ENCODE peak calls at places on chromosomes 5 and 9, in five cellular contexts. T is keratinocyte, D is fibroblast of pulmonary artery, X is cardiac muscle cell, O is coronary artery. S is an unnamed sample.

GRCh38 chr5:38871790-38872551 is 26.2 kb downstream of the OSMR start:
- DNase-seq in D (peak), X (peak), O (no peak), T (peak), S (peak)

GRCh38 chr9:114380988-114381387 is 6.8 kb downstream of the AKNA start:
- DNase-seq in T (no peak), X (no peak), D (no peak), O (no peak), S (no peak)

GRCh38 chr5:63249960-63250359 is 671.3 kb downstream of the LRRC70 start:
- DNase-seq in O (no peak), D (no peak), X (no peak), T (no peak), S (no peak)

GRCh38 chr9:130120207-130120587 is 52.0 kb upstream of the NCS1 start:
- DNase-seq in D (no peak), X (no peak), O (no peak), T (no peak), S (no peak)

GRCh38 chr5:88707216-88707965 is 175.6 kb downstream of the MEF2C start:
- DNase-seq in D (no peak), O (no peak), T (no peak), X (no peak), S (no peak)

GRCh38 chr9:136255166-136255538 is 9.5 kb upstream of the QSOX2 start:
- DNase-seq in D (peak), T (no peak), X (peak), O (no peak), S (peak)

GRCh38 chr5:56951131-56951945 is 585 bp downstream of the MIER3 start:
- DNase-seq in O (peak), D (no peak), X (peak), T (no peak), S (peak)

GRCh38 chr5:3322642-3323041 is 273.0 kb upstream of the IRX1 start:
- DNase-seq in T (no peak), D (no peak), X (no peak), O (no peak), S (no peak)

GRCh38 chr5:21646469-21646868 is 1206.7 kb downstream of the CDH12 start:
- DNase-seq in D (peak), T (no peak), X (peak), O (no peak), S (no peak)

DNA sequence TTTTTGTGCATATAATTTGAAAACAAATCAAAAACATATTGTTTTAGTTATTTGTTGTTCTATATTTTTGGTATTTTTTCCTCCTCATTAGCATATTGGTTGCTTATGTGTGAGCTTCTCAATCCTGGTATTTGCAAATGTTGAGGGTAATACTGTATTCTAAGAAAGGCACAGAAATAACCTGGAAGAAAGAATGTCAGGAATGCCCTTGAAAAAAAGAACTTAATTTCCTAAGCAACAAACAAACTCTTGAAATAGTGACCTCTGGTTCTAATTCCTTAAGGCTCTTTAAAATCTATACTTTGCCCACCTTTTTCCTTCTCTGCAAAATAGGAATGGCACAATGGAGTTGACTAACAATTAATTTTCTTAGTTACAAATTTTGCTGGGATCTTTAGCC is 117.5 kb downstream of the HMHB1 start:
- DNase-seq in T (no peak), O (no peak), D (no peak), X (no peak), S (no peak)
- H3K4me3 ChIP-seq in T (no peak), O (no peak), D (no peak), X (no peak), S (no peak)

GRCh38 chr9:109975574-109976327 is 195.8 kb downstream of the PALM2AKAP2 start:
- DNase-seq in T (no peak), X (no peak), D (peak), O (no peak), S (peak)
- TF ChIP-seq CTCF in T (no peak), X (no peak), D (no peak), O (no peak), S (no peak)

GRCh38 chr9:99235874-99236627 is 14.0 kb downstream of the SEC61B start:
- DNase-seq in D (no peak), X (no peak), O (no peak), T (no peak), S (no peak)
- H3K4me3 ChIP-seq in D (no peak), X (no peak), O (no peak), T (no peak), S (no peak)

GRCh38 chr5:7518947-7519560 is 123.1 kb downstream of the ADCY2 start:
- DNase-seq in T (no peak), X (no peak), O (no peak), D (no peak), S (no peak)
- TF ChIP-seq CTCF in T (peak), X (no peak), O (no peak), D (no peak), S (no peak)

GRCh38 chr5:170297589-170298462 is at the start of gene LCP2:
- DNase-seq in D (no peak), T (no peak), O (peak), X (no peak), S (no peak)
- H3K4me3 ChIP-seq in D (no peak), T (no peak), O (peak), X (no peak), S (no peak)

S was measured in foreskin fibroblast.